ENCODE peak calls at places on chromosomes 13 and 19, in seven cellular contexts. Y, Z, H, L, N, J and P are unnamed samples. For H3K36me3, the result is how much of the 10 kb centered on the place peaks cover.

GRCh38 chr19:32599736-32600157 is 18.8 kb downstream of the PDCD5 start:
- DNase-seq in Y (peak), Z (no peak), H (peak), L (peak), N (no peak), J (peak), P (no peak)

GRCh38 chr13:93296584-93296983 is 70.0 kb downstream of the GPC6 start:
- DNase-seq in Y (no peak), Z (no peak), H (no peak), L (no peak), N (no peak), J (no peak), P (no peak)

GRCh38 chr13:112638157-112638750 is 50.3 kb upstream of the TUBGCP3 start:
- DNase-seq in Y (no peak), Z (peak), H (no peak), L (peak), N (no peak), J (no peak), P (no peak)

GRCh38 chr19:10780368-10780767 is 55.6 kb downstream of the TMED1 start:
- DNase-seq in Y (no peak), Z (no peak), H (peak), L (no peak), N (peak), J (no peak), P (peak)

GRCh38 chr19:43784981-43785808 is 4.4 kb upstream of the KCNN4 start:
- DNase-seq in Y (peak), Z (peak), H (peak), L (peak), N (no peak), J (peak), P (peak)

GRCh38 chr13:62556973-62557372 is 1141.3 kb upstream of the PCDH20 start:
- DNase-seq in Y (no peak), Z (no peak), H (no peak), L (no peak), N (no peak), J (no peak), P (no peak)

GRCh38 chr19:574658-575526 is 2.5 kb downstream of the BSG start:
- DNase-seq in Y (no peak), Z (no peak), H (peak), L (no peak), N (no peak), J (peak), P (peak)

GRCh38 chr19:58056861-58057260 is 2.2 kb upstream of the ZNF135 start:
- DNase-seq in Y (no peak), Z (no peak), H (no peak), L (no peak), N (no peak), J (no peak), P (no peak)

GRCh38 chr19:54266133-54266532 is 9.1 kb upstream of the LILRB5 start:
- DNase-seq in Y (peak), Z (peak), H (peak), L (peak), N (peak), J (peak), P (peak)

GRCh38 chr19:51511353-51511752 is 9.8 kb upstream of the SIGLEC12 start:
- DNase-seq in Y (peak), Z (no peak), H (no peak), L (no peak), N (no peak), J (no peak), P (no peak)

GRCh38 chr13:87172166-87172825 is 498.9 kb upstream of the SLITRK5 start:
- DNase-seq in Y (no peak), Z (no peak), H (no peak), L (no peak), N (no peak), J (no peak), P (no peak)

GRCh38 chr19:39194832-39195542 is 1.8 kb upstream of the NCCRP1 start:
- DNase-seq in Y (no peak), Z (no peak), H (no peak), L (no peak), N (no peak), J (no peak), P (no peak)

GRCh38 chr13:28753208-28753892 is 34.6 kb upstream of the SLC46A3 start:
- DNase-seq in Y (no peak), Z (no peak), H (peak), L (no peak), N (peak), J (peak), P (peak)

GRCh38 chr13:51873837-51874236 is 12.1 kb downstream of the CCDC70 start:
- DNase-seq in Y (peak), Z (no peak), H (no peak), L (no peak), N (no peak), J (no peak), P (no peak)

GRCh38 chr13:112056739-112057433 is 10.1 kb upstream of the SOX1 start:
- DNase-seq in Y (no peak), Z (no peak), H (no peak), L (no peak), N (no peak), J (no peak), P (no peak)

DNA sequence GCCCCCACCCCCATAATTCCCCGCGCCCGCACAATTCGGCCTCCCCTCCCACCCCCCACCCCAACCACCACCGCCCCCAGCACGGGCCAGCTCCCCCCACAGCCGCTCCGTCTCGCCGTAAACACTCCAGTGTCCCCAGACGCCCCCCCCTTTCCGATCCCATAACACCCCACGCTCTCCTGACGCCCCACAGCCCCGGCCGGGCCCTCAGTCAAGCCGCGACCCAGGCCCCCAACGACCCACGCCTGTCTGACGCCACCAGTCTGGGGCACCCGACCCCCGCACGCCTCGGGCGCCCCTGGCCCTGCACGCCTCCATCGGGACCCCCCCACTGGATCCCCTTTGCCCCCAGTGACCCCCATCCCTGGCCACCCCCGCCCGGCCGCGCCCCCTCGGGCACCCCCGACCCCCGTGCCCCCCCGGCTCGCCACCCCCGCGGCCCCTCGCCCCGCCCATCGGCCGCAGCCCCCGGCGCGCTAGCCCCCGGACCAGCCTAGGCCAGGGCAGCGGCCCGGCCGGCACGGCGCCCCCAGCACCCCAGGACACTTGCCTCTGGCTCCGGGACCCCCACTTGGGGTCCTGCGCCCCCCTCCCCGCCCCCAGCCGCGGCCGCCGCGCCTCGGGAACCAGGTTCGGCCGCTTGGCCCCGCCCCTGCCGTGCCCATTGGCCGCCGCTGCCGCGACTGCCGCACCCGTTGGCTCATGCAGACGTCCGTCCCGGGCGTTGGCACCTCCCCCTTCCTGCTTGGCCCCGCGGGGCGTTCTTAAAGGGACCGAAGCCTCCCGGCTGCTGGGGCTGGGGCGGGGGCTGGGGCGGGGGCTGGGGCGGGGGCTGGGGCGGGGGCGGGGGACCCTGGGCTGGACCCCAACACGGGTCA is at the start of gene FKBP8:
- DNase-seq in Y (peak), Z (peak), H (peak), L (peak), N (no peak), J (peak), P (peak)
- H3K4me3 ChIP-seq in Y (peak), Z (peak), H (peak), L (peak), N (peak), J (peak), P (peak)

GRCh38 chr13:102642029-102642428 is 45.2 kb downstream of the TPP2 start:
- DNase-seq in Y (no peak), Z (no peak), H (no peak), L (no peak), N (no peak), J (no peak), P (no peak)

GRCh38 chr13:102643656-102644055 is 46.9 kb downstream of the TPP2 start:
- DNase-seq in Y (no peak), Z (no peak), H (no peak), L (no peak), N (no peak), J (no peak), P (no peak)

GRCh38 chr13:102642475-102642874 is 45.7 kb downstream of the TPP2 start:
- DNase-seq in Y (no peak), Z (peak), H (peak), L (no peak), N (no peak), J (no peak), P (no peak)

DNA sequence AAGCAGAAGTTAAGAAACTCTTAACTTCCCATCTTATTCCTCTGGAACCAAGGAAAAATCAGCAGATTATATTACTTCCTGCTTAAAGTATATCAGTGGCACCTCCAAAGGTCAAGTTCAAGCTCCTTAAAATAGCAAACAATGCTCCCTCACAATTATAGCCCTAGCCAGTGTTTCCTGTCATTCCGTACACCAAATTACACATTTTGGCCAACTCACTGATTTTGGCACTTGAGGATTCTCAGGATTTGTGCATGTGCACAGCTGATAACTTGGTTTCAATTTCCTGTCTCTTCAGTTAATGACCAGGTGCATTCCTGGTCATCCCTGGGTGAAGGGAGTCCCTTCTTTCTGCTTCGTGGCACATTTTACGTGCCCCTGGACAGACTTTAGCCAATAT is 42.0 kb downstream of the TPP2 start:
- DNase-seq in Y (no peak), Z (no peak), H (no peak), L (no peak), N (no peak), J (no peak), P (no peak)
- H3K36me3 ChIP-seq in Y (half or more), Z (under half), H (half or more), L (half or more), N (under half), J (under half), P (under half)

DNA sequence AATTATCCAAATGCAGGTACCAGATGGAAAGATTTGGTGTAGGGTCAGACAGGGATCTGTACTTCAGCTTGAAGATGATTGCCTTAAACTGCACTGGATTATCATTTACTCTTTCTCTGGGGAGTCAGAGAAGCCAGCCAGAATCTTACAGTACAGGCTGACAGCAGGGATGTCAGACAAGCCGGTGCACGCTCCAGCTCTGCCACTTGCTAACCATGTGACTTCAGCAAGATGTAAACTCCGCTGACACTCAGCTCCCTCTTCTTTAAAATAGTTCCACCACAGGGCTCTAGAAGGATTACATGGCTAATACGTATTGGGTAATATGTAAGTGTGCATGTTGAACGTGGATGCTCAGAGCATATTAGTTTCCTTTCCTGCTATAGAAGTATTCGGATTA is 251.4 kb upstream of the MAB21L1 start:
- DNase-seq in Y (no peak), Z (no peak), H (no peak), L (no peak), N (no peak), J (no peak), P (no peak)
- H3K4me3 ChIP-seq in Y (no peak), Z (no peak), H (no peak), L (no peak), N (no peak), J (no peak), P (no peak)

DNA sequence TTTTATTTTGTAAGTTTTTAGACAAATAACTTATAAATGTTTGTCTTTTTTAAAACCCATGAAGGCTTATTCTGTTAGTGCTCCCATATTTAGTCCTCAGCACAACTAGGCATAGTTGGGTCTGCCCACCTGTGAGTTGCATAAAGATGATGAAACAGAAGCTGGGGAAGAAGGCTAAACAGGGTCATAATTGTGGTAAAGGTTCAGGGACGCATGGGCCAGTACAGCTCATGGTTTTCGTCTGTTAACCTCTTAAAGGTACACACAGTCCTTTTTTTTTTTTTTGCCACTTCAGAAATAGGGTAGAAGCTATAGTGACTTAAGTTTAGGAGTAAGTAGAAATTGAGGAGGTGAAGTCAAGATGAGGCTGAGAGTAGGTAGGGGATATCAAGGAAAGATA is 58.3 kb downstream of the TM9SF2 start:
- DNase-seq in Y (no peak), Z (no peak), H (no peak), L (no peak), N (no peak), J (no peak), P (no peak)
- H3K36me3 ChIP-seq in Y (half or more), Z (under half), H (half or more), L (under half), N (under half), J (under half), P (under half)

DNA sequence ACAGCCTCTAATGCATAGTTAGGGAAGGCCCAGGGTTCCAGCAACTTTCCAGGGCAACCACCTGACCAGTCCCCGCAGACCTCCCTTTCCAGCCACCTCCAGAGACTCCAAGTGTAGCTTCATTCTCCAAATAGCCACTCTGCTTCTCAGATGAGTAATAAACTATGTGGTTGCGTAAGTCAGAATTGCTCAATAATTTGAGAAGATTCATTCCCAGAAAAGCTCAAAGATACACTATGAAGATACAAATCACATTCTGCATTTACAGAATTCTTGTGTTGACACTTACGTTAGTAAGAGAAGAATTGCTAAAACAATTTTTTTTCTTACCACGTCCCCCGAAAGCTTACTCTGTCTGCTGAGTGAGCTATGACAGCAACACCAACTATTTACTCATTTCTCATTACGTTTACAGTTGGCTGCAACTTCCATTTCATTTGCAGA is 8.2 kb upstream of the LATS2 start:
- DNase-seq in Y (no peak), Z (peak), H (no peak), L (no peak), N (peak), J (peak), P (no peak)
- H3K4me3 ChIP-seq in Y (no peak), Z (no peak), H (no peak), L (no peak), N (no peak), J (no peak), P (no peak)

GRCh38 chr13:40755082-40755755 is 15.8 kb downstream of the MRPS31 start:
- DNase-seq in Y (peak), Z (no peak), H (no peak), L (no peak), N (no peak), J (no peak), P (no peak)

GRCh38 chr13:40764587-40765403 is 6.2 kb downstream of the MRPS31 start:
- DNase-seq in Y (peak), Z (no peak), H (no peak), L (no peak), N (no peak), J (no peak), P (no peak)

GRCh38 chr13:40762849-40763248 is 8.1 kb downstream of the MRPS31 start:
- DNase-seq in Y (peak), Z (no peak), H (no peak), L (no peak), N (no peak), J (no peak), P (no peak)

GRCh38 chr13:40756042-40756441 is 14.9 kb downstream of the MRPS31 start:
- DNase-seq in Y (peak), Z (no peak), H (no peak), L (no peak), N (no peak), J (no peak), P (no peak)

DNA sequence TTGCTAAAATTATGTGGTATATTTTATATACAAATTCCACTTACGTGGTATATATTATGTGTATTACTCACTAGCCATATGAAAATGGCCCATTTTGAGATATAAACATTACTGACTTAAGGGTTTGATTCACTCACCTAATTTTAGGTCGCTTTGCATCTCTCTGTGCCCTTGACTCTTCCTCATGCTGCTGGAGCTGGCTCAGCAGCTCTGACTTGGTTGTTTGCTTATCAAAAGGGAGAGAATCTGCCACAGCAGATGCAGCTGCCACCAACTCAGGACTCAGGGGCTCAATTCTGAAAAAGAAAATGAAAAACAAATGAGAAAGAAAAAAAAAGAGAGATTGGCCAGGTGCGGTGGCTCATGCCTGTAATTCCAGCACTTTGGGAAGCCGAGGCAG is 12.2 kb downstream of the MRPS31 start:
- DNase-seq in Y (peak), Z (no peak), H (no peak), L (no peak), N (no peak), J (no peak), P (no peak)
- H3K36me3 ChIP-seq in Y (under half), Z (under half), H (half or more), L (under half), N (under half), J (under half), P (under half)

GRCh38 chr13:46317120-46317519 is 69.9 kb downstream of the RUBCNL start:
- DNase-seq in Y (no peak), Z (no peak), H (no peak), L (no peak), N (no peak), J (no peak), P (no peak)

GRCh38 chr13:46327256-46327655 is 59.8 kb downstream of the RUBCNL start:
- DNase-seq in Y (peak), Z (no peak), H (no peak), L (no peak), N (no peak), J (no peak), P (no peak)

GRCh38 chr13:46324976-46325375 is 62.1 kb downstream of the RUBCNL start:
- DNase-seq in Y (no peak), Z (no peak), H (no peak), L (no peak), N (no peak), J (no peak), P (no peak)

DNA sequence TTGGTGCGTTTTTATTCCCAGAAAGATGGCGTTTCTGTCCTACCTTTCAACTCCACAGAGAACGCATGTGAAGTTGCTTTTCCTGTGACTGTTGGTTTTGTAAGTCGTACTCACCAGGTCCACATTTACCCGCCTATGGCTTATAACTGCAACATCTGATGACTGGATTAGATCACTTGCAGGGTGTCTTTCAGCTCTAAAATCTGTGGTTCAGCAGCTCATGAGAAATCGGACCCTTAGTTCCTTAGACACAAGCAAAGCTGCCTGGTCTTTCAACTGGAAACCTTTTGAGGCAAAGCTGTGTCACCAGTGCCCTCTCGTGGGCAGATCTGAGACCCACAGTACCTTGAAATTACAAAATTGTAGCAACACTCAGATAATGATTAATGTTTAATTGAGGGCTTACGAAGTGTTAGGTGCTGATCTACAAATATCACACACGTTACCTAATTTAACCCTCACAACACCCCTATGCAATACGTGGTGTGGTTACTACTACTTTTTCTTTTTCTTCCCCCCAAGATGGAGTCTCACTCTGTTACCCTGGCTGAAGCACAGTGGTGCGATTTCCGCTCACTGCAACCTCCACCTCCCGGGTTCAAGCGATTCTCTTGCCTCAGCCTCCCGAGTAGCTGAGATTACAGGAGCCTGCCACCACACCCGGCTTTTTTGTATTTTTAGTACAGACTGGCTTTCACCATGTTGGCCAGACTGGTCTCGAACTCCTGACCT is 65.4 kb downstream of the RUBCNL start:
- DNase-seq in Y (peak), Z (peak), H (peak), L (peak), N (no peak), J (peak), P (peak)
- H3K4me3 ChIP-seq in Y (no peak), Z (no peak), H (no peak), L (no peak), N (no peak), J (no peak), P (no peak)